ENCODE peak calls at places on chromosomes 3 and 15, in ten cellular contexts. D, E, F, A, S, L, X, N, V and Q are unnamed samples.

GRCh38 chr15:51374131-51374530 is 32.7 kb downstream of the GLDN start:
- DNase-seq in L (no peak), A (no peak), S (no peak), N (no peak), D (no peak), F (no peak), X (no peak), E (no peak), V (no peak), Q (no peak)

GRCh38 chr3:8604006-8604405 is 40.6 kb downstream of the SSUH2 start:
- DNase-seq in D (no peak), F (no peak), S (no peak), N (no peak), A (no peak), X (no peak), V (no peak), L (no peak), E (no peak), Q (no peak)

GRCh38 chr15:56537881-56538280 is 72.9 kb upstream of the MNS1 start:
- DNase-seq in F (no peak), L (no peak), X (no peak), N (no peak), S (no peak), V (no peak), E (peak), D (no peak), A (no peak), Q (no peak)

GRCh38 chr15:73753250-73754130 is at the start of gene INSYN1:
- DNase-seq in N (peak), L (no peak), S (peak), E (no peak), D (no peak), A (peak), F (no peak), V (no peak), X (no peak), Q (peak)

GRCh38 chr3:22118542-22118941 is 367.5 kb upstream of the ZNF385D start:
- DNase-seq in N (no peak), D (no peak), E (no peak), F (no peak), X (no peak), L (no peak), S (no peak), V (no peak), A (no peak), Q (no peak)

GRCh38 chr3:9704343-9705322 is 1.0 kb downstream of the CPNE9 start:
- DNase-seq in N (peak), S (peak), V (no peak), D (no peak), F (no peak), L (no peak), A (peak), E (no peak), X (no peak), Q (peak)

GRCh38 chr3:12706504-12707253 is 42.8 kb upstream of the RAF1 start:
- DNase-seq in F (no peak), A (peak), L (no peak), X (peak), D (peak), S (peak), N (peak), V (peak), E (no peak), Q (peak)

GRCh38 chr15:47685141-47685870 is 32.0 kb upstream of the SEMA6D start:
- DNase-seq in A (no peak), D (no peak), X (no peak), S (peak), V (no peak), L (no peak), E (no peak), N (no peak), F (no peak), Q (peak)

GRCh38 chr3:196654006-196654405 is 14.5 kb downstream of the NRROS start:
- DNase-seq in S (no peak), N (peak), D (no peak), E (no peak), A (no peak), V (no peak), X (no peak), F (no peak), L (no peak), Q (no peak)